ENCODE peak calls at places on chromosomes 6 and 20, in six cellular contexts. D is Caco-2, Z is A549, H is nephron progenitor cell, B is neural crest cell, M is heart left ventricle. J is an unnamed sample.

GRCh38 chr20:58634121-58634817 is 16.8 kb upstream of the STX16 start:
- DNase-seq in D (peak; percentile 35), Z (no peak), H (no peak), B (no peak), M (no peak), J (peak; percentile 65)

GRCh38 chr6:30394139-30394538 is 49.2 kb downstream of the RPP21 start:
- DNase-seq in D (no peak), Z (no peak), H (no peak), B (no peak), M (no peak), J (no peak)

GRCh38 chr6:109984410-109984809 is 6.3 kb downstream of the GPR6 start:
- DNase-seq in D (no peak), Z (no peak), H (no peak), B (no peak), M (no peak), J (no peak)

GRCh38 chr6:152323376-152323775 is 313.8 kb downstream of the SYNE1 start:
- DNase-seq in D (no peak), Z (no peak), H (no peak), B (no peak), M (no peak), J (no peak)

GRCh38 chr6:133097208-133097607 is 143.9 kb upstream of the EYA4 start:
- DNase-seq in D (no peak), Z (no peak), H (no peak), B (no peak), M (no peak), J (no peak)

GRCh38 chr20:54105653-54106052 is 35.3 kb upstream of the BCAS1 start:
- DNase-seq in D (no peak), Z (no peak), H (no peak), B (no peak), M (no peak), J (no peak)

GRCh38 chr6:152723398-152723797 is 25.7 kb downstream of the MYCT1 start:
- DNase-seq in D (no peak), Z (no peak), H (no peak), B (no peak), M (no peak), J (no peak)

GRCh38 chr20:3374296-3374695 is 33.2 kb downstream of the DNAAF9 start:
- DNase-seq in D (no peak), Z (no peak), H (no peak), B (no peak), M (no peak), J (no peak)

GRCh38 chr6:46129301-46129633 is 522 bp upstream of the ENPP4 start:
- DNase-seq in D (no peak), Z (no peak), H (no peak), B (no peak), M (no peak), J (no peak)

GRCh38 chr6:41622210-41622990 is 15.9 kb upstream of the MDFI start:
- DNase-seq in D (peak; percentile 77), Z (no peak), H (no peak), B (no peak), M (no peak), J (no peak)

GRCh38 chr6:6661191-6661590 is 72.7 kb downstream of the LY86 start:
- DNase-seq in D (no peak), Z (no peak), H (no peak), B (no peak), M (no peak), J (no peak)

GRCh38 chr6:36504982-36505381 is 42.3 kb downstream of the STK38 start:
- DNase-seq in D (no peak), Z (no peak), H (no peak), B (no peak), M (no peak), J (no peak)

GRCh38 chr6:1402868-1403267 is 13.5 kb downstream of the FOXF2 start:
- DNase-seq in D (no peak), Z (no peak), H (no peak), B (no peak), M (no peak), J (no peak)

GRCh38 chr6:125220712-125221111 is 67.1 kb downstream of the TPD52L1 start:
- DNase-seq in D (no peak), Z (no peak), H (no peak), B (peak; percentile 4), M (peak; percentile 51), J (no peak)

GRCh38 chr6:80343511-80343910 is 237.0 kb downstream of the BCKDHB start:
- DNase-seq in D (no peak), Z (no peak), H (no peak), B (no peak), M (no peak), J (no peak)

GRCh38 chr20:7851031-7851490 is 89.2 kb downstream of the HAO1 start:
- DNase-seq in D (no peak), Z (no peak), H (no peak), B (no peak), M (no peak), J (no peak)

GRCh38 chr6:138662474-138662873 is 111.1 kb upstream of the CCDC28A start:
- DNase-seq in D (no peak), Z (peak; percentile 43), H (no peak), B (no peak), M (no peak), J (no peak)

GRCh38 chr6:111499269-111499793 is 16.3 kb upstream of the REV3L start:
- DNase-seq in D (no peak), Z (no peak), H (no peak), B (no peak), M (no peak), J (no peak)

GRCh38 chr6:6351626-6352025 is 31.2 kb upstream of the F13A1 start:
- DNase-seq in D (no peak), Z (no peak), H (no peak), B (no peak), M (no peak), J (no peak)

GRCh38 chr20:58555078-58555765 is 40.0 kb upstream of the APCDD1L start:
- DNase-seq in D (peak; percentile 24), Z (peak; percentile 21), H (no peak), B (no peak), M (no peak), J (no peak)

GRCh38 chr6:35581633-35582032 is 68.9 kb upstream of the TULP1 start:
- DNase-seq in D (no peak), Z (no peak), H (no peak), B (no peak), M (no peak), J (no peak)

GRCh38 chr20:62275263-62275619 is 27.6 kb upstream of the ADRM1 start:
- DNase-seq in D (no peak), Z (no peak), H (no peak), B (no peak), M (no peak), J (no peak)

GRCh38 chr6:90241229-90241873 is 55.3 kb downstream of the BACH2 start:
- DNase-seq in D (no peak), Z (no peak), H (no peak), B (no peak), M (no peak), J (no peak)

DNA sequence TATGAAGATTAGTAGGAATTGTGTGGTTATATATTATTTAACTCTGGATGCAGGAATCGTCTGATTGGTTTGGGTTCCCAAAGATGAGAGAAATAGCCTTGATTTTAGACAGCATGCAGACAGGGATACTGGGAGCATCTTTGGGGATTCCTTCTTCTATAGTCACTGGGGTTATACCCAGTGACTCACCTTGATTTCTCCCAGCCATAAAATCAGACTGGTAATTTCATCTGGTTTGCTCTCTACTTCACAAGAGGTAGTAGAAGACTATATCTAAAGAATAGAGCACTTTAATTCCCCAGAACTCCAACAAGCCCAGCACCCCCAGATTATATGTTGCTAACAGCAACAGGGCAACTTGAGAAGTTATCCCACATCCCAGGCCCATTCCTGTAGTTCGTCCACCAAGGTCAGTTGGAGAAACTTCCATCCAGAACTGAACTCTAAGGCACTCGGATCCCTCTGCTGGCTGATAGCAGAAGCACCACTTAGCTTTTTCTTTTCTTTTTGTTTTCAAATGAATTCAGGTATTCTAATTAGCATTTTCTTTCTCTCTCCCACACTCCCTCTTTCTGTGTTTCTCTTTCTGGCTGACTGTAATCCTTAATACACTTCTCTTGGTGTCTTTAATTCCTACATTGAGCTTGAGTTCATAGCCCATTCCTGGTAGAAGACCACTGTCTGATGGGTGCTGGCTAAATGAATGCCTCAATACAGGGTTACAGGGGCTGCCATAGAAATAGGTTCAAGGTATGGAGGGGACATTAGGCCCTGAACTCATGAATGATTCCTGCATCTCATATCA is 20.4 kb upstream of the EFHC1 start:
- DNase-seq in D (peak; percentile 39), Z (no peak), H (peak; percentile 27), B (peak; percentile 24), M (no peak), J (peak; percentile 48)
- TF ChIP-seq CTCF in D (peak; percentile 84), Z (peak; percentile 77), H (peak; percentile 88), B (peak; percentile 88), M (peak; percentile 76), J (peak; percentile 78)

DNA sequence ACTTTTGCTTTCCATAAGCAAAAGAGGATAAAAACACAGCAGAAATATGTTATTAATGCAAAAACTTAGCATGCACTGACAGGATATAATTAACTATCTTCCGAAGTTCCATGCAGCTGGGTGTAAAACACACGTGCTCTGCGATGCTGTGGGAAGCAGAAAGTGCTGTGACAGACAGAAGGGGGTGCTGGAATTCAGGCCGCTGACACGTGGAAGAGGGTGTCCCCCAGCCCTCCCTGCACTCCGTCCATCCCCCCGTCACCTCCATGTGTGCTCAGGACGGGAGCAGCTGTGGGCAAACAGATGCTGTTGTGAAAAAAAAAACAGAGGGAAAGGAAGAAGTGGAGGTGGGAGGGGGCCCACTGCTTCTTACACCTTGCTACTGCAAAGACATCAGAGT is 176.0 kb upstream of the AFDN start:
- DNase-seq in D (no peak), Z (no peak), H (no peak), B (no peak), M (no peak), J (no peak)
- TF ChIP-seq CTCF in D (no peak), Z (no peak), H (no peak), B (no peak), M (no peak), J (no peak)

DNA sequence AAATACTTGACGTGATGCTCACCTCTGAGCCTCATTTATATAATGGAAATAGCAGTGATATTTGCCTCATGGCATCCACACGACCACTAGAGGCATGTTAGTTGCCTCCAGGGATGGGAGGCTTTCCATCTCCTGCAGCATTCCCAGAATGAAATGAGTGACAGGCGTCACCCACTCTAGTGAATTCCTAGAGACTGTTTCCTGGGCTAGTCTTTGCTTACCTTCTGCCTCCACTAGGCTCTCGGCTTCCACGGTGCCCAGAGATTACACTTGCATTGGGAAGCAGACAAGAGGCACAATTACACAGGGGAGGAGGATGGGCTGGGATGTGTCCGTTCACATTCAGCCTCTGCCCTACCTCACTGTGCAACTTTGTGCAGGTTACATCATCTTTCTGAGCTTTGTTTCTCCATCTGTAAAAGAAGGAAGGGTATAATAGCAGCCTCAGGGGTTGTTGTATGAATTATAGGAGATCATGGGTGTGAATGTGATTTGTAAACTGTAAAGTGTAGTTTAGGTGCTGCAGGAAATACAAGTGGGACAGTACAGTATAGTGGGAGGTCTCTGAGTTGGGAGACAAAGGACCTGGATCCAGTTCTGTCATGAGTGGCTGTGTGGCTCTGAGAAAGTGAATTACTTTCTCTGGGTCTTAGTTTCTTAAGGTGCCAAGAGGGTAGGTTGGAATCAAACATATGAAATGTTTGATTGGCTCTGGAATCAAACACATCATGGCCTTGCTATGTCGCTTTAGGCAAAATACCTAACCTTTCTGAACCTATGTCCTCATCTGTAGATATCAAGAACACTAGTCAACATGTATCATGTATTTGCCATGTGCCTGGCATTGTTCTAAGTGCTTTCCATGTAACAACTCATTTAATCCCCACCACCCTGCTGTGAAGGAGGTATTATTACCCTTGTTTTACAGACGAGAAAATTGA is 3.6 kb upstream of the VSTM2L start:
- DNase-seq in D (peak; percentile 39), Z (no peak), H (no peak), B (no peak), M (no peak), J (no peak)
- TF ChIP-seq CTCF in D (no peak), Z (no peak), H (no peak), B (no peak), M (no peak), J (no peak)

GRCh38 chr6:72643214-72643613 is 21.4 kb downstream of the KCNQ5 start:
- DNase-seq in D (no peak), Z (no peak), H (no peak), B (no peak), M (no peak), J (no peak)
- TF ChIP-seq CTCF in D (no peak), Z (no peak), H (no peak), B (no peak), M (no peak), J (peak; percentile 17)